ENCODE peak calls at places on chromosomes 5 and 9, in four cellular contexts. One of them, this sample, is unnamed.

GRCh38 chr5:14041528-14042184 is 97.2 kb upstream of the DNAH5 start:
- DNase-seq in activated T-cell treated with anti-CD3 and anti-CD28 coated beads for 1 hour: no peak
- DNase-seq in C1 segment of cervical spinal cord: no peak
- DNase-seq in NCI-H2081: no peak
- DNase-seq in this sample: no peak

GRCh38 chr5:137385064-137385463 is 114.1 kb downstream of the SPOCK1 start:
- DNase-seq in activated T-cell treated with anti-CD3 and anti-CD28 coated beads for 1 hour: no peak
- DNase-seq in C1 segment of cervical spinal cord: no peak
- DNase-seq in NCI-H2081: no peak
- DNase-seq in this sample: no peak

GRCh38 chr5:19988447-19988846 is 447 bp upstream of the CDH18 start:
- DNase-seq in activated T-cell treated with anti-CD3 and anti-CD28 coated beads for 1 hour: no peak
- DNase-seq in C1 segment of cervical spinal cord: no peak
- DNase-seq in NCI-H2081: no peak
- DNase-seq in this sample: no peak

GRCh38 chr9:93908591-93909241 is 46.4 kb downstream of the BARX1 start:
- DNase-seq in activated T-cell treated with anti-CD3 and anti-CD28 coated beads for 1 hour: no peak
- DNase-seq in C1 segment of cervical spinal cord: no peak
- DNase-seq in NCI-H2081: peak; percentile 85
- DNase-seq in this sample: no peak

GRCh38 chr5:168472329-168472728 is 13.9 kb upstream of the RARS1 start:
- DNase-seq in activated T-cell treated with anti-CD3 and anti-CD28 coated beads for 1 hour: no peak
- DNase-seq in C1 segment of cervical spinal cord: no peak
- DNase-seq in NCI-H2081: no peak
- DNase-seq in this sample: no peak

GRCh38 chr5:179795049-179795862 is 1.5 kb downstream of the LTC4S start:
- DNase-seq in activated T-cell treated with anti-CD3 and anti-CD28 coated beads for 1 hour: no peak
- DNase-seq in C1 segment of cervical spinal cord: no peak
- DNase-seq in NCI-H2081: peak; percentile 45
- DNase-seq in this sample: no peak

GRCh38 chr9:91298304-91298703 is 63.4 kb downstream of the AUH start:
- DNase-seq in activated T-cell treated with anti-CD3 and anti-CD28 coated beads for 1 hour: no peak
- DNase-seq in C1 segment of cervical spinal cord: no peak
- DNase-seq in NCI-H2081: no peak
- DNase-seq in this sample: no peak

GRCh38 chr5:154039458-154039829 is 677 bp downstream of the MFAP3 start:
- DNase-seq in activated T-cell treated with anti-CD3 and anti-CD28 coated beads for 1 hour: no peak
- DNase-seq in C1 segment of cervical spinal cord: no peak
- DNase-seq in NCI-H2081: no peak
- DNase-seq in this sample: no peak

GRCh38 chr5:159775890-159776289 is 140.4 kb upstream of the ADRA1B start:
- DNase-seq in activated T-cell treated with anti-CD3 and anti-CD28 coated beads for 1 hour: no peak
- DNase-seq in C1 segment of cervical spinal cord: no peak
- DNase-seq in NCI-H2081: no peak
- DNase-seq in this sample: no peak

This sample was measured in nucleus accumbens.